ENCODE peak calls at places on chromosome 12, in ten cellular contexts. G, L, S, C, W, E, K, Y, O and M are unnamed samples.

GRCh38 chr12:10967409-10967808 is 19.3 kb downstream of the TAS2R50 start:
- DNase-seq in G (no peak), L (no peak), S (peak), C (peak), W (peak), E (no peak), K (no peak), Y (peak), O (no peak), M (no peak)

GRCh38 chr12:78835493-78835892 is 29.1 kb upstream of the SYT1 start:
- DNase-seq in G (no peak), L (no peak), S (peak), C (no peak), W (no peak), E (no peak), K (no peak), Y (no peak), O (no peak), M (no peak)

GRCh38 chr12:5967645-5968415 is 22.8 kb upstream of the ANO2 start:
- DNase-seq in G (no peak), L (no peak), S (no peak), C (no peak), W (no peak), E (no peak), K (no peak), Y (no peak), O (no peak), M (no peak)

GRCh38 chr12:6438345-6438744 is 6.4 kb upstream of the CD27 start:
- DNase-seq in G (no peak), L (no peak), S (no peak), C (no peak), W (no peak), E (no peak), K (no peak), Y (no peak), O (no peak), M (no peak)

GRCh38 chr12:131795688-131796410 is 32.3 kb upstream of the MMP17 start:
- DNase-seq in G (no peak), L (no peak), S (peak), C (no peak), W (no peak), E (no peak), K (no peak), Y (no peak), O (no peak), M (no peak)

GRCh38 chr12:87678453-87678852 is 350.7 kb downstream of the C12orf50 start:
- DNase-seq in G (no peak), L (no peak), S (peak), C (peak), W (no peak), E (no peak), K (no peak), Y (peak), O (no peak), M (no peak)

GRCh38 chr12:51838036-51838435 is 10.5 kb downstream of the FIGNL2 start:
- DNase-seq in G (no peak), L (no peak), S (no peak), C (no peak), W (no peak), E (no peak), K (no peak), Y (no peak), O (no peak), M (no peak)

GRCh38 chr12:24960222-24960855 is 11.4 kb upstream of the BCAT1 start:
- DNase-seq in G (no peak), L (peak), S (peak), C (peak), W (no peak), E (no peak), K (peak), Y (peak), O (no peak), M (no peak)

GRCh38 chr12:41981013-41981412 is 163.7 kb downstream of the GXYLT1 start:
- DNase-seq in G (no peak), L (no peak), S (no peak), C (no peak), W (no peak), E (no peak), K (no peak), Y (no peak), O (no peak), M (no peak)

GRCh38 chr12:41980390-41980789 is 164.3 kb downstream of the GXYLT1 start:
- DNase-seq in G (no peak), L (no peak), S (no peak), C (peak), W (no peak), E (no peak), K (no peak), Y (no peak), O (no peak), M (no peak)

GRCh38 chr12:41981758-41982157 is 162.9 kb downstream of the GXYLT1 start:
- DNase-seq in G (peak), L (peak), S (peak), C (peak), W (no peak), E (no peak), K (no peak), Y (no peak), O (no peak), M (no peak)

GRCh38 chr12:41983394-41983793 is 161.3 kb downstream of the GXYLT1 start:
- DNase-seq in G (no peak), L (no peak), S (no peak), C (peak), W (no peak), E (no peak), K (no peak), Y (no peak), O (no peak), M (no peak)

DNA sequence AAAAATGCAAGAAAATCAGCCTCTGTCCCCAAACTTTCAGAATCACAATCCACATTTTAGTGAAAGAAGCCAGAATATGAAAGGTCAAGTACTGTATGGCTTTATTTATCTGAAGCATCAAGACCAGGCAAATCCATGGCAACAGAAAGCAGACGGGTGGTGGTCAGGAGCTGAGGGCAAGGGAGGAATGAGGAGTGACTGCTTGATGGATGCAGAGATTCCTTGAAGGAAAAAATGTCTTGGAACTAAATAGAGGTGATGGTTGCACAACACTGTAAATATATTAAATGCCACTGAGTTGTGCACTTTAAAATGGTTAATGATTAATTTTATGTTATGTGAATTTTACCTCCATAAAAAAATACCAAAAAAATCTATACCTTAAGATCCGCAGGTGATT is 165.1 kb downstream of the GXYLT1 start:
- DNase-seq in G (no peak), L (no peak), S (no peak), C (peak), W (no peak), E (no peak), K (no peak), Y (no peak), O (no peak), M (no peak)
- H3K4me3 ChIP-seq in G (no peak), L (no peak), S (no peak), C (no peak), W (no peak), E (no peak), K (no peak), Y (no peak), O (no peak), M (no peak)

GRCh38 chr12:100926669-100927248 is 132.2 kb downstream of the ANO4 start:
- DNase-seq in G (peak), L (no peak), S (peak), C (peak), W (no peak), E (no peak), K (peak), Y (peak), O (no peak), M (no peak)
- TF ChIP-seq CTCF in G (peak), L (no peak), S (peak), C (peak), W (peak), E (peak), K (no peak), Y (peak), O (no peak), M (no peak)

GRCh38 chr12:106771425-106771824 is 3.1 kb upstream of the RIC8B start:
- DNase-seq in G (no peak), L (no peak), S (no peak), C (no peak), W (no peak), E (no peak), K (no peak), Y (no peak), O (no peak), M (no peak)

GRCh38 chr12:106767206-106767605 is 7.3 kb upstream of the RIC8B start:
- DNase-seq in G (no peak), L (no peak), S (no peak), C (no peak), W (no peak), E (no peak), K (no peak), Y (no peak), O (no peak), M (no peak)

GRCh38 chr12:106769546-106769945 is 4.9 kb upstream of the RIC8B start:
- DNase-seq in G (no peak), L (no peak), S (no peak), C (peak), W (no peak), E (no peak), K (no peak), Y (peak), O (no peak), M (no peak)

GRCh38 chr12:106767954-106768501 is 6.5 kb upstream of the RIC8B start:
- DNase-seq in G (no peak), L (no peak), S (no peak), C (peak), W (no peak), E (no peak), K (no peak), Y (peak), O (no peak), M (no peak)

GRCh38 chr12:106769078-106769477 is 5.4 kb upstream of the RIC8B start:
- DNase-seq in G (peak), L (no peak), S (no peak), C (peak), W (no peak), E (no peak), K (no peak), Y (peak), O (no peak), M (peak)
- H3K4me3 ChIP-seq in G (no peak), L (peak), S (no peak), C (no peak), W (no peak), E (no peak), K (no peak), Y (no peak), O (no peak), M (no peak)

GRCh38 chr12:122202017-122202416 is 1.5 kb upstream of the B3GNT4 start:
- DNase-seq in G (no peak), L (no peak), S (no peak), C (no peak), W (no peak), E (no peak), K (no peak), Y (no peak), O (no peak), M (no peak)

GRCh38 chr12:122203301-122203967 is at the start of gene B3GNT4:
- DNase-seq in G (no peak), L (peak), S (peak), C (peak), W (no peak), E (no peak), K (no peak), Y (peak), O (no peak), M (no peak)

GRCh38 chr12:122199484-122200355 is 3.8 kb upstream of the B3GNT4 start:
- DNase-seq in G (no peak), L (no peak), S (no peak), C (no peak), W (no peak), E (no peak), K (no peak), Y (no peak), O (no peak), M (no peak)

GRCh38 chr12:122201381-122201780 is 2.1 kb upstream of the B3GNT4 start:
- DNase-seq in G (no peak), L (no peak), S (no peak), C (no peak), W (no peak), E (no peak), K (no peak), Y (no peak), O (no peak), M (no peak)

DNA sequence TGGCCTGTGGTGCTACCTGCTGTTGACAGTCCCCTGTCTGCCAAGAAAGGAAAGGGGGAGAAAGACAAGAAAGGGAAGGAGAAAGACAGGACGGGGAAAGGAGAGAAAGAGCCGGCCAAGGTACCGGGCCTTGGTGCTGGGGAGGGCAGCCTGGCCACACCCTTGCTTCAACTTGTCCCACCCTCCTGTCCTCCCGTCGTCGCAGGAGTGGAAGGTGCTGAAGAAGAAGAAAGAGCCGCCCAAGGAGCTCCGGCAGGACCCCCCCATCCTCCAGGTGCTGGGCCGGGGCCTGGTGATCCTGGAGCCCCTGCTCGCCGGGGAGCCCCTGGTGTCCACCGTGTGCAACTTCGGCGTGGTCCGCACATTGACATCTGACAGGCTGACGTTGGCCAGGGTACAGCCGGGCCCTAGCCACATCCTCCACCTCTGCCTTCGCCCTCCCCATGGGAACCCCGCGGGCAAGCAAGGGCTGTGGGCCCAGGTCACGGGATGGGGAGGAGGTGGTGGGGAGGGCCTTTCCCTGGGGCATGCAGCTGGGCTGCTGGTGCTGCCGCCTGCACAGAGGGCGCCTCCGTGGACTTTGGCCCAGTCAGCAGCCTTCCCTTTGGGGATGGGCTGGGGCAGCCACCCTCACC is 2.9 kb upstream of the B3GNT4 start:
- DNase-seq in G (no peak), L (no peak), S (no peak), C (no peak), W (no peak), E (no peak), K (no peak), Y (no peak), O (no peak), M (no peak)
- TF ChIP-seq CTCF in G (peak), L (no peak), S (no peak), C (no peak), W (no peak), E (no peak), K (no peak), Y (no peak), O (no peak), M (no peak)

GRCh38 chr12:31647106-31647505 is 12.4 kb upstream of the ETFBKMT start:
- DNase-seq in G (no peak), L (no peak), S (peak), C (no peak), W (peak), E (no peak), K (no peak), Y (no peak), O (no peak), M (no peak)

GRCh38 chr12:31655208-31655607 is 4.3 kb upstream of the ETFBKMT start:
- DNase-seq in G (no peak), L (no peak), S (no peak), C (no peak), W (no peak), E (no peak), K (no peak), Y (no peak), O (no peak), M (no peak)

GRCh38 chr12:31651893-31652521 is 7.5 kb upstream of the ETFBKMT start:
- DNase-seq in G (no peak), L (no peak), S (no peak), C (no peak), W (no peak), E (no peak), K (no peak), Y (peak), O (no peak), M (no peak)

GRCh38 chr12:31655792-31656191 is 3.7 kb upstream of the ETFBKMT start:
- DNase-seq in G (no peak), L (no peak), S (peak), C (no peak), W (no peak), E (no peak), K (no peak), Y (no peak), O (no peak), M (no peak)

GRCh38 chr12:31650927-31651326 is 8.6 kb upstream of the ETFBKMT start:
- DNase-seq in G (peak), L (no peak), S (peak), C (no peak), W (no peak), E (no peak), K (no peak), Y (peak), O (no peak), M (no peak)
- H3K4me3 ChIP-seq in G (no peak), L (no peak), S (no peak), C (no peak), W (no peak), E (no peak), K (no peak), Y (no peak), O (no peak), M (no peak)

GRCh38 chr12:27521981-27522380 is 2.0 kb upstream of the PPFIBP1 start:
- DNase-seq in G (no peak), L (no peak), S (no peak), C (no peak), W (no peak), E (no peak), K (no peak), Y (no peak), O (no peak), M (no peak)

GRCh38 chr12:27517961-27518668 is 5.9 kb upstream of the PPFIBP1 start:
- DNase-seq in G (no peak), L (no peak), S (no peak), C (no peak), W (no peak), E (no peak), K (no peak), Y (no peak), O (no peak), M (no peak)

GRCh38 chr12:27523642-27524488 is at the start of gene PPFIBP1:
- DNase-seq in G (peak), L (peak), S (peak), C (peak), W (peak), E (peak), K (peak), Y (peak), O (peak), M (peak)

GRCh38 chr12:27523305-27523641 is 733 bp upstream of the PPFIBP1 start:
- DNase-seq in G (no peak), L (no peak), S (no peak), C (no peak), W (no peak), E (no peak), K (peak), Y (no peak), O (no peak), M (no peak)

GRCh38 chr12:27521066-27521465 is 2.9 kb upstream of the PPFIBP1 start:
- DNase-seq in G (no peak), L (no peak), S (no peak), C (peak), W (no peak), E (no peak), K (no peak), Y (peak), O (no peak), M (no peak)
- TF ChIP-seq CTCF in G (no peak), L (no peak), S (no peak), C (no peak), W (no peak), E (no peak), K (no peak), Y (no peak), O (no peak), M (no peak)

GRCh38 chr12:114668151-114668891 is 15.7 kb downstream of the TBX3 start:
- DNase-seq in G (peak), L (peak), S (peak), C (peak), W (no peak), E (no peak), K (peak), Y (peak), O (peak), M (no peak)

GRCh38 chr12:114668905-114669304 is 15.1 kb downstream of the TBX3 start:
- DNase-seq in G (no peak), L (no peak), S (no peak), C (no peak), W (no peak), E (no peak), K (no peak), Y (no peak), O (no peak), M (no peak)

GRCh38 chr12:114666746-114667668 is 17.0 kb downstream of the TBX3 start:
- DNase-seq in G (no peak), L (no peak), S (no peak), C (no peak), W (no peak), E (no peak), K (no peak), Y (no peak), O (no peak), M (no peak)

GRCh38 chr12:114669501-114670256 is 14.3 kb downstream of the TBX3 start:
- DNase-seq in G (no peak), L (no peak), S (no peak), C (peak), W (no peak), E (no peak), K (no peak), Y (no peak), O (no peak), M (no peak)

GRCh38 chr12:114667669-114668150 is 16.3 kb downstream of the TBX3 start:
- DNase-seq in G (no peak), L (no peak), S (no peak), C (no peak), W (no peak), E (no peak), K (no peak), Y (no peak), O (no peak), M (no peak)
- H3K4me3 ChIP-seq in G (no peak), L (peak), S (no peak), C (peak), W (peak), E (no peak), K (no peak), Y (peak), O (peak), M (peak)